ENCODE peak calls at places on chromosome 6, in ten cellular contexts. One of them, this sample, is unnamed.

GRCh38 chr6:31179896-31180295 is 9.4 kb upstream of the POU5F1 start:
- DNase-seq in breast epithelium: no peak
- DNase-seq in heart left ventricle: no peak
- DNase-seq in uterus: no peak
- DNase-seq in IMR-90: no peak
- DNase-seq in transverse colon: no peak
- DNase-seq in suprapubic skin: no peak
- DNase-seq in HCT116: no peak
- DNase-seq in H54: no peak
- DNase-seq in esophagus squamous epithelium: no peak
- DNase-seq in this sample: no peak

GRCh38 chr6:158303210-158303731 is 9.0 kb upstream of the TULP4 start:
- DNase-seq in breast epithelium: no peak
- DNase-seq in heart left ventricle: no peak
- DNase-seq in uterus: no peak
- DNase-seq in IMR-90: no peak
- DNase-seq in transverse colon: no peak
- DNase-seq in suprapubic skin: no peak
- DNase-seq in HCT116: no peak
- DNase-seq in H54: no peak
- DNase-seq in esophagus squamous epithelium: no peak
- DNase-seq in this sample: no peak

GRCh38 chr6:18656506-18656905 is 269.4 kb downstream of the RNF144B start:
- DNase-seq in breast epithelium: no peak
- DNase-seq in heart left ventricle: no peak
- DNase-seq in uterus: no peak
- DNase-seq in IMR-90: no peak
- DNase-seq in transverse colon: no peak
- DNase-seq in suprapubic skin: no peak
- DNase-seq in HCT116: no peak
- DNase-seq in H54: no peak
- DNase-seq in esophagus squamous epithelium: no peak
- DNase-seq in this sample: no peak

GRCh38 chr6:95846652-95847051 is 169.1 kb upstream of the FUT9 start:
- DNase-seq in breast epithelium: no peak
- DNase-seq in heart left ventricle: no peak
- DNase-seq in uterus: no peak
- DNase-seq in IMR-90: no peak
- DNase-seq in transverse colon: no peak
- DNase-seq in suprapubic skin: no peak
- DNase-seq in HCT116: no peak
- DNase-seq in H54: no peak
- DNase-seq in esophagus squamous epithelium: no peak
- DNase-seq in this sample: no peak

GRCh38 chr6:169205176-169206160 is 48.2 kb downstream of the THBS2 start:
- DNase-seq in breast epithelium: no peak
- DNase-seq in heart left ventricle: no peak
- DNase-seq in uterus: peak; percentile 66
- DNase-seq in IMR-90: peak; percentile 79
- DNase-seq in transverse colon: no peak
- DNase-seq in suprapubic skin: no peak
- DNase-seq in HCT116: no peak
- DNase-seq in H54: no peak
- DNase-seq in esophagus squamous epithelium: no peak
- DNase-seq in this sample: peak; percentile 36

GRCh38 chr6:1111361-1111760 is 200.5 kb upstream of the FOXQ1 start:
- DNase-seq in breast epithelium: no peak
- DNase-seq in heart left ventricle: no peak
- DNase-seq in uterus: no peak
- DNase-seq in IMR-90: no peak
- DNase-seq in transverse colon: no peak
- DNase-seq in suprapubic skin: no peak
- DNase-seq in HCT116: no peak
- DNase-seq in H54: no peak
- DNase-seq in esophagus squamous epithelium: no peak
- DNase-seq in this sample: no peak

GRCh38 chr6:134347916-134348805 is 30.2 kb upstream of the SGK1 start:
- DNase-seq in breast epithelium: peak; percentile 75
- DNase-seq in heart left ventricle: peak; percentile 32
- DNase-seq in uterus: no peak
- DNase-seq in IMR-90: peak; percentile 96
- DNase-seq in transverse colon: no peak
- DNase-seq in suprapubic skin: no peak
- DNase-seq in HCT116: no peak
- DNase-seq in H54: peak; percentile 39
- DNase-seq in esophagus squamous epithelium: no peak
- DNase-seq in this sample: peak; percentile 49

GRCh38 chr6:9520417-9521151 is 894.3 kb downstream of the TFAP2A start:
- DNase-seq in breast epithelium: no peak
- DNase-seq in heart left ventricle: no peak
- DNase-seq in uterus: no peak
- DNase-seq in IMR-90: peak; percentile 89
- DNase-seq in transverse colon: no peak
- DNase-seq in suprapubic skin: no peak
- DNase-seq in HCT116: peak; percentile 35
- DNase-seq in H54: no peak
- DNase-seq in esophagus squamous epithelium: no peak
- DNase-seq in this sample: no peak

GRCh38 chr6:98946877-98947410 is 802 bp downstream of the FBXL4 start:
- DNase-seq in breast epithelium: peak; percentile 23
- DNase-seq in heart left ventricle: peak; percentile 11
- DNase-seq in uterus: peak; percentile 16
- DNase-seq in IMR-90: peak; percentile 13
- DNase-seq in transverse colon: peak; percentile 63
- DNase-seq in suprapubic skin: no peak
- DNase-seq in HCT116: no peak
- DNase-seq in H54: no peak
- DNase-seq in esophagus squamous epithelium: no peak
- DNase-seq in this sample: no peak

GRCh38 chr6:98945311-98946005 is 2.3 kb downstream of the FBXL4 start:
- DNase-seq in breast epithelium: no peak
- DNase-seq in heart left ventricle: no peak
- DNase-seq in uterus: no peak
- DNase-seq in IMR-90: no peak
- DNase-seq in transverse colon: no peak
- DNase-seq in suprapubic skin: no peak
- DNase-seq in HCT116: no peak
- DNase-seq in H54: no peak
- DNase-seq in esophagus squamous epithelium: no peak
- DNase-seq in this sample: no peak

GRCh38 chr6:98949589-98949988 is 1.8 kb upstream of the FBXL4 start:
- DNase-seq in breast epithelium: no peak
- DNase-seq in heart left ventricle: no peak
- DNase-seq in uterus: no peak
- DNase-seq in IMR-90: no peak
- DNase-seq in transverse colon: no peak
- DNase-seq in suprapubic skin: no peak
- DNase-seq in HCT116: no peak
- DNase-seq in H54: no peak
- DNase-seq in esophagus squamous epithelium: no peak
- DNase-seq in this sample: no peak

GRCh38 chr6:98946266-98946817 is 1.4 kb downstream of the FBXL4 start:
- DNase-seq in breast epithelium: no peak
- DNase-seq in heart left ventricle: no peak
- DNase-seq in uterus: no peak
- DNase-seq in IMR-90: no peak
- DNase-seq in transverse colon: no peak
- DNase-seq in suprapubic skin: no peak
- DNase-seq in HCT116: no peak
- DNase-seq in H54: no peak
- DNase-seq in esophagus squamous epithelium: no peak
- DNase-seq in this sample: no peak

GRCh38 chr6:98947411-98948292 is at the start of gene FBXL4:
- DNase-seq in breast epithelium: peak; percentile 57
- DNase-seq in heart left ventricle: peak; percentile 84
- DNase-seq in uterus: peak; percentile 79
- DNase-seq in IMR-90: peak; percentile 70
- DNase-seq in transverse colon: peak; percentile 90
- DNase-seq in suprapubic skin: peak; percentile 86
- DNase-seq in HCT116: peak; percentile 77
- DNase-seq in H54: peak; percentile 59
- DNase-seq in esophagus squamous epithelium: peak; percentile 46
- DNase-seq in this sample: peak; percentile 68
- TF ChIP-seq POLR2A in breast epithelium: no peak
- TF ChIP-seq POLR2A in heart left ventricle: no peak
- TF ChIP-seq POLR2A in uterus: peak; percentile 31
- TF ChIP-seq POLR2A in IMR-90: peak; percentile 79
- TF ChIP-seq POLR2A in transverse colon: peak; percentile 79
- TF ChIP-seq POLR2A in suprapubic skin: peak; percentile 54
- TF ChIP-seq POLR2A in HCT116: peak; percentile 65
- TF ChIP-seq POLR2A in H54: peak; percentile 57
- TF ChIP-seq POLR2A in esophagus squamous epithelium: peak; percentile 47
- TF ChIP-seq POLR2A in this sample: no peak

DNA sequence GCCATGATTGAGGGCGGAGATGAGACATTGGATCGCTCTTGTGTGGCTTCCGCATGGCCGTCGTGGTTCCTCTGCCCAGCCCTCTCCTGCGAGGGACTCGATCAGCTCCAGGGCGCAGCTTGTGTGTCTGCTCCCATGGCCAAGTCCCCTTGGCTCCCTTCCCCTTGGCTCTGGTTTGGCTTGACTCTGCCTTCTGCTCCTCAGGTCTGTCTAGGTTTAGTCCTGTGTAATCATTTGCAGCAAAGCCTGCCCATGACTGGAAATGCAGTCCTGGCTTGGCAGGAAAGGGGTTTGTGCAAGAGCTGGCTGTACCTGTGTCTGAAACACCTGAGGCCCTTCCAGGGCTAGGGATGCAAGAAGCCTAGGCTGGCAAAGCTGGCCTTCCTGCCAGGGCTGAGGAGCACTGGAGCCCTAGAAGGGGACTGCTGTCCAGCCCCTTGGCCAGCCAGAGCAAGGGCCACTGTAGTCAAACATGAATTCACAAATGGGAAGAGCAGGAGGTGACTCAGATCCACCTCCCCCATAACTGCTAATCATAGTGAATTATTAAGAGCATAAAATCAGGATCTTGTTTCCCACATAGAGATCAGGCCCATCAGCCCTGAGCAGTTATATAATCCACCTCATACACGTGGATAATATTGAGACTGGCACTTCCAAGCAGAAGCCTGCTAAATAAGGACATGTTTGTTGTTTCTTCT is 196.8 kb downstream of the FARS2 start:
- DNase-seq in breast epithelium: peak; percentile 98
- DNase-seq in heart left ventricle: no peak
- DNase-seq in uterus: no peak
- DNase-seq in IMR-90: no peak
- DNase-seq in transverse colon: peak; percentile 19
- DNase-seq in suprapubic skin: peak; percentile 84
- DNase-seq in HCT116: no peak
- DNase-seq in H54: no peak
- DNase-seq in esophagus squamous epithelium: no peak
- DNase-seq in this sample: peak; percentile 89
- TF ChIP-seq POLR2A in breast epithelium: no peak
- TF ChIP-seq POLR2A in heart left ventricle: no peak
- TF ChIP-seq POLR2A in uterus: no peak
- TF ChIP-seq POLR2A in IMR-90: no peak
- TF ChIP-seq POLR2A in transverse colon: no peak
- TF ChIP-seq POLR2A in suprapubic skin: no peak
- TF ChIP-seq POLR2A in HCT116: no peak
- TF ChIP-seq POLR2A in H54: no peak
- TF ChIP-seq POLR2A in esophagus squamous epithelium: no peak
- TF ChIP-seq POLR2A in this sample: no peak

DNA sequence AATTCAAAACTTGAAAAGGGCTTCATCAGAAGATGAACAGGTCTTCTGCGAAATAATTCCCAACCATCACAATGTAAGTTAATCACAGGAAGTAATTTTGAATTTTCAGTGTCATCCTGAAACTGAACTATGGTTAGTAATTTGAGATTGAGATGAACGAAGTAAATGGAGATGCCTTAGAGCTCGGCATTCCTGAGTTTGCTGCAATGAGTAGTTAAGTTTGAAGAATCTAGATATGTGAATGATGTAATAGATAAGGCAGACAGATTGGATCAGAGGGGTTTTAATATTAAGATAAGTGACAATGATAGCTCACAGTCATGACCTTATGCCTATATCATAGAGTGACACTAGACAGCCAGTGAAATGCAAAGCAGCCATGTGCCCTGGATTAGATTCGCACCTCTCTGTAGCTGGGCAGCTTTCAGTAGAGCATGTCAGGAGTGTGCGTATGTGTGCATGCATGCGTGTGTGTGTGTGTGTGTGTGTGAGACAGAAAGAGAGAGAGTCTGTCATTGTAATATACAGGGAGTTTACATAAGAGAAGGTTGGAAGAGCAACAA is 232.9 kb downstream of the GMPR start:
- DNase-seq in breast epithelium: no peak
- DNase-seq in heart left ventricle: no peak
- DNase-seq in uterus: no peak
- DNase-seq in IMR-90: peak; percentile 49
- DNase-seq in transverse colon: peak; percentile 14
- DNase-seq in suprapubic skin: no peak
- DNase-seq in HCT116: no peak
- DNase-seq in H54: no peak
- DNase-seq in esophagus squamous epithelium: no peak
- DNase-seq in this sample: no peak
- TF ChIP-seq POLR2A in breast epithelium: no peak
- TF ChIP-seq POLR2A in heart left ventricle: no peak
- TF ChIP-seq POLR2A in uterus: no peak
- TF ChIP-seq POLR2A in IMR-90: no peak
- TF ChIP-seq POLR2A in transverse colon: no peak
- TF ChIP-seq POLR2A in suprapubic skin: no peak
- TF ChIP-seq POLR2A in HCT116: no peak
- TF ChIP-seq POLR2A in H54: no peak
- TF ChIP-seq POLR2A in esophagus squamous epithelium: no peak
- TF ChIP-seq POLR2A in this sample: no peak

GRCh38 chr6:27095914-27096313 is 151.6 kb upstream of the PRSS16 start:
- DNase-seq in breast epithelium: no peak
- DNase-seq in heart left ventricle: no peak
- DNase-seq in uterus: no peak
- DNase-seq in IMR-90: no peak
- DNase-seq in transverse colon: no peak
- DNase-seq in suprapubic skin: no peak
- DNase-seq in HCT116: no peak
- DNase-seq in H54: no peak
- DNase-seq in esophagus squamous epithelium: no peak
- DNase-seq in this sample: no peak

GRCh38 chr6:27098956-27099355 is 148.5 kb upstream of the PRSS16 start:
- DNase-seq in breast epithelium: no peak
- DNase-seq in heart left ventricle: no peak
- DNase-seq in uterus: no peak
- DNase-seq in IMR-90: no peak
- DNase-seq in transverse colon: no peak
- DNase-seq in suprapubic skin: no peak
- DNase-seq in HCT116: no peak
- DNase-seq in H54: no peak
- DNase-seq in esophagus squamous epithelium: no peak
- DNase-seq in this sample: no peak

GRCh38 chr6:27100921-27101320 is 146.6 kb upstream of the PRSS16 start:
- DNase-seq in breast epithelium: no peak
- DNase-seq in heart left ventricle: no peak
- DNase-seq in uterus: no peak
- DNase-seq in IMR-90: no peak
- DNase-seq in transverse colon: no peak
- DNase-seq in suprapubic skin: no peak
- DNase-seq in HCT116: no peak
- DNase-seq in H54: no peak
- DNase-seq in esophagus squamous epithelium: no peak
- DNase-seq in this sample: no peak

GRCh38 chr6:27092316-27092692 is 155.2 kb upstream of the PRSS16 start:
- DNase-seq in breast epithelium: no peak
- DNase-seq in heart left ventricle: no peak
- DNase-seq in uterus: no peak
- DNase-seq in IMR-90: no peak
- DNase-seq in transverse colon: no peak
- DNase-seq in suprapubic skin: no peak
- DNase-seq in HCT116: no peak
- DNase-seq in H54: no peak
- DNase-seq in esophagus squamous epithelium: no peak
- DNase-seq in this sample: no peak

GRCh38 chr6:27096834-27097511 is 150.5 kb upstream of the PRSS16 start:
- DNase-seq in breast epithelium: no peak
- DNase-seq in heart left ventricle: peak; percentile 7
- DNase-seq in uterus: no peak
- DNase-seq in IMR-90: peak; percentile 75
- DNase-seq in transverse colon: peak; percentile 57
- DNase-seq in suprapubic skin: no peak
- DNase-seq in HCT116: peak; percentile 26
- DNase-seq in H54: no peak
- DNase-seq in esophagus squamous epithelium: no peak
- DNase-seq in this sample: no peak
- TF ChIP-seq POLR2A in breast epithelium: no peak
- TF ChIP-seq POLR2A in heart left ventricle: no peak
- TF ChIP-seq POLR2A in uterus: no peak
- TF ChIP-seq POLR2A in IMR-90: no peak
- TF ChIP-seq POLR2A in transverse colon: no peak
- TF ChIP-seq POLR2A in suprapubic skin: no peak
- TF ChIP-seq POLR2A in HCT116: no peak
- TF ChIP-seq POLR2A in H54: no peak
- TF ChIP-seq POLR2A in esophagus squamous epithelium: no peak
- TF ChIP-seq POLR2A in this sample: no peak